ENCODE peak calls at places on chromosomes 7 and 10, in eight cellular contexts. V is PC-9; F is aorta; N is ovary; W is PC-3; Q is CD8-positive, alpha-beta T cell; K is substantia nigra; D is mammary epithelial cell. X is an unnamed sample.

GRCh38 chr10:5888352-5888751 is 1.3 kb downstream of the ANKRD16 start:
- DNase-seq in F (no peak), Q (no peak), K (no peak), W (peak; percentile 8), V (no peak), N (no peak), D (peak; percentile 15), X (no peak)

GRCh38 chr7:16753932-16754571 is 497 bp downstream of the TSPAN13 start:
- DNase-seq in F (peak; percentile 49), N (no peak), W (peak; percentile 27), Q (no peak), K (no peak), D (peak; percentile 39), V (peak; percentile 46), X (peak; percentile 88)

GRCh38 chr7:113267271-113267670 is 148.9 kb upstream of the SMIM30 start:
- DNase-seq in W (peak; percentile 12), Q (no peak), V (no peak), F (no peak), N (no peak), K (no peak), D (peak; percentile 10), X (no peak)

GRCh38 chr7:47573758-47574472 is 8.0 kb downstream of the TNS3 start:
- DNase-seq in D (no peak), N (peak; percentile 54), F (peak; percentile 71), V (peak; percentile 64), K (no peak), W (peak; percentile 77), Q (no peak), X (peak; percentile 39)

GRCh38 chr10:71290806-71291205 is 28.3 kb upstream of the SLC29A3 start:
- DNase-seq in K (no peak), V (no peak), F (no peak), N (no peak), W (no peak), Q (no peak), D (no peak), X (no peak)

GRCh38 chr10:27743736-27744477 is 1.7 kb downstream of the MKX start:
- DNase-seq in K (no peak), W (peak; percentile 18), Q (no peak), F (no peak), D (peak; percentile 20), N (no peak), V (no peak), X (peak; percentile 80)

GRCh38 chr7:87328281-87328680 is 17.2 kb upstream of the CROT start:
- DNase-seq in F (no peak), K (no peak), V (no peak), Q (no peak), D (peak; percentile 20), N (no peak), W (no peak), X (no peak)

GRCh38 chr10:78578929-78579328 is 489.8 kb upstream of the ZMIZ1 start:
- DNase-seq in W (peak; percentile 64), Q (no peak), V (no peak), N (no peak), K (no peak), F (no peak), D (peak; percentile 5), X (peak; percentile 43)

DNA sequence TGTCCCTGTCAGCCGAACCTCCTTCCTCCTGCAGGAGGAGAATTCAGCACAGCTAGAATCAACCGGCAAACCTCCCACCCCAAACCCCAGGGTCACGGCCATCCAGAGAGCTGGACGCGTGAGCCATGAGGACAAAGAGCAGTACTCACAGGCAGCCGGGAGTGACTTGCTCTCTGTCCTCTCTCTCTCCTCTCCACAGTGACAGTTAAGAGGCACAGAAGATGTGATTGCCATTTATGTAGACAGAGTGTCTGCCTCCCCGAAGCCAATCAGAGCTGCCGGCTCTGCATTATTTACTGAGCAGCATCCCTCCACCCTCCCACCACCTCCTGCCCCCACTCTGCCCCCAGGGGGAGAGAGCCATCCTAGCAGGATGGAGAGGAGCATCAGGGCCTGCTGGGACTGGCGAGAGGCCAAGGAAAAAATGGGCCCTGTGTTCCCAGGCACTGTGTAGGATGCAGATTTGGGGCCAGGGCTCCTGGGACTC is 4.3 kb downstream of the DDC start:
- DNase-seq in V (no peak), K (no peak), D (no peak), Q (no peak), N (peak; percentile 41), W (no peak), F (no peak), X (no peak)
- H3K27ac ChIP-seq in V (no peak overlapping the region), K (no peak overlapping the region), D (no peak overlapping the region), Q (no peak overlapping the region), N (no peak overlapping the region), W (no peak overlapping the region), F (no peak overlapping the region), X (no peak overlapping the region)

GRCh38 chr10:85602713-85603112 is 763.9 kb downstream of the GRID1 start:
- DNase-seq in V (no peak), D (no peak), F (no peak), N (no peak), W (no peak), Q (peak; percentile 29), K (no peak), X (no peak)

GRCh38 chr10:85602306-85602705 is 764.3 kb downstream of the GRID1 start:
- DNase-seq in W (no peak), F (no peak), V (no peak), Q (peak; percentile 39), N (no peak), K (no peak), D (no peak), X (peak; percentile 60)

GRCh38 chr10:85604136-85604725 is 762.4 kb downstream of the GRID1 start:
- DNase-seq in K (no peak), W (no peak), D (no peak), F (no peak), V (no peak), N (no peak), Q (peak; percentile 15), X (no peak)

GRCh38 chr10:85604884-85605283 is 761.7 kb downstream of the GRID1 start:
- DNase-seq in F (no peak), D (no peak), Q (no peak), V (no peak), K (no peak), N (no peak), W (no peak), X (no peak)

DNA sequence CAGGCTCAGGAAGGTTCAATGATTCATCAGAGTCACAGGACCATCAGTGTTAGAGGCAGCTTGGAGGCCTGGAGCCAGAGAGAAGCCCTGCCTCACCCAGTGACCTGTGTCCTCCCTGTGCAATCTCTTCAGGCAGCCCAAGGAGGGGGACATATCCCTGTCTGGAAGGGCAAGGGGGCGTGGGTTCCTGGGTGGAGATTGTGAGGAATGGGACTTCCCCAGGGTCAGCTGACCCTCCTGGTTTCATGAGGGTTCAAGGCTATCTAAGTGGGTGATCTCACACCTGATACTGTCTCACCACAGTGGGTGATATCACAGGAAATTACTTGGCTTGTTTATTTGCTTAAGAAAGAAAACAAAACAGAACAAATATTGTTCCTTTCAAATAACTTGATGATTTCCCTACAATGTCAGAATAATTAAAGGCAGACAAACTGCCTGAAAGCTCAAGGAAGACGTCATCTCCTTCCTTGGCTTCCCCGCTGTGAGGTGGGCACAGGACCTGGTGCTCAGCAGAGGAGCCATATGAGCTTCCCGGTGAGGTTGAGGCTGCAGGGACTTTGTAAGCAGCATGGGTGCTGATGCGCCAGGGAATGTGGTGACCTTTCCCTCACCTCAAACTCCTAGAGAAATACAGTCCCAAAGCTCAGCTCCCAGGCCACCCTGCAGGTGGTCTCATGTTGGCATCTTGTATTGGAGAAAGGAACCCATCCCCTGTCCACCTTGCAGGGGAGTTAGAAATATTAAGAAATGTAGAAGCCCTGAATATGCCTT is 763.2 kb downstream of the GRID1 start:
- DNase-seq in F (no peak), K (no peak), Q (peak; percentile 47), V (no peak), N (no peak), D (no peak), W (no peak), X (no peak)
- H3K27ac ChIP-seq in F (no peak overlapping the region), K (no peak overlapping the region), Q (no peak overlapping the region), V (no peak overlapping the region), N (no peak overlapping the region), D (no peak overlapping the region), W (no peak overlapping the region), X (no peak overlapping the region)

GRCh38 chr10:102775201-102775972 is 31.6 kb downstream of the WBP1L start:
- DNase-seq in N (peak; percentile 65), V (no peak), F (peak; percentile 81), D (no peak), Q (no peak), W (no peak), K (peak; percentile 44), X (no peak)

GRCh38 chr10:102773986-102774385 is 30.2 kb downstream of the WBP1L start:
- DNase-seq in F (peak; percentile 79), Q (no peak), W (no peak), N (no peak), D (no peak), K (peak; percentile 22), V (no peak), X (no peak)

GRCh38 chr10:102776779-102777417 is 33.1 kb downstream of the WBP1L start:
- DNase-seq in K (peak; percentile 57), W (no peak), Q (no peak), V (peak; percentile 16), D (peak; percentile 91), F (peak; percentile 89), N (peak; percentile 75), X (peak; percentile 92)

GRCh38 chr10:102777696-102778530 is 34.2 kb downstream of the WBP1L start:
- DNase-seq in W (no peak), V (no peak), Q (no peak), F (no peak), N (no peak), D (no peak), K (no peak), X (no peak)

DNA sequence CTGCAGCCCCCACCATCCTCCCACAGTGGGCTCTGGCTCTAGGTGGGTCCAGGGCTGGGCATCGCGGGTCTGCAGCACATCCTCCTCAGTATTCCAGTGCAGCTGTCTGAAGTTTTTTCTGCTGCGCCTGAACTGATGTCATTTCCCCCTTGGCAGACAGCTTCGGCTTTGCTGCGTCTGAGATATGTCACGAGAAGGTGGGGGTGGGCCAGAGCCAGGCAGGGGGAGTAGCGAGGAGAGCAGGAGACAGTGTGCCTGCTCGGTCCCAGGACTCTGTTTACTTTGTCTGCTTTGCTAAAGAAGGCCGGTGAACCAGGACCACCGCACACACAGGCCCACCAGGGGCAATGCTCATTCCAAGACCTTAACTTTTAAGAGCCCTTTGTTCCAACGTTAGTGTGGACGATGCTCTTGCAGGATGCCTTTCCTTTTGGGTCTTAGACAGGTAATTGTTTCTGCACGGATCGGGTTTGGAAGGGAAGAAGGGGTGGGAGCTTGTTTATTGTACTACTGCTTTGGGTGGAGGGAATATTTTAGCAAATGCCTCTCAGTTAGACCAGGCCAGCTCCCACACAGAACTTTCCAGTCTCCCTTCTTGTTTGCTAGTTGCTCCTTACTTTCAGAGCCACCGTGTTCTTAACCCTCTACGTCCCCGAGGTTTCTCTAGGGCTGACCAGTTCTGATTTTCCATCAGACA is 32.4 kb downstream of the WBP1L start:
- DNase-seq in V (no peak), Q (no peak), K (peak; percentile 74), D (no peak), F (peak; percentile 93), N (peak; percentile 85), W (no peak), X (peak; percentile 53)
- H3K27ac ChIP-seq in V (no peak overlapping the region), Q (no peak overlapping the region), K (peak overlapping the region; percentile 84), D (no peak overlapping the region), F (peak overlapping the region; percentile 97), N (peak overlapping the region; percentile 67), W (no peak overlapping the region), X (peak overlapping the region; percentile 88)

DNA sequence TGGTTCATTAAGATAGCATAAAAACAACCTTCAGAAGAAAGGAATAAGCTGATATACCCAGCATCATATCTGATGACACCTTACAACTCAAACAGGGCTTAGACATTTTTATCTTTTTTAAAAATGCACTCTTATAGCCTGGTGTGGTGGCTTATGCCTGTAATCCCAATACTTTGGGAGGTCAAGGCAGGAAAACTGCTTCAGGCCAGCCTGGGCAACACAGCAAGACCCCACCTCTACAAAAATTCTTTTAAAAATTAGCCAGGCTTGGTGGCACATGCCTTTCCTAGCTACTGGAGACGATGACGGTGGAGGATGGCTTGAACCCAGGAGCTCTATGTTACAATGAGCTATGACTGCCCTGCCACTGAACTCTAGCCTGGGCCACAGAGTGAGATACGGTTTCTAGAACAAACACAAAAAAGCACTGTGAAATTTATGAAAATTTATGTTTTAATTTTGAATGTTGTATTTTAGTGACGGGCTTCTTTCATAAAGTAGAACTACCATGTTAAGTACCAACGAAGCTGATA is 12.3 kb upstream of the KMT2E start:
- DNase-seq in Q (no peak), N (no peak), F (no peak), W (no peak), D (no peak), V (no peak), K (no peak), X (no peak)
- H3K27ac ChIP-seq in Q (no peak overlapping the region), N (no peak overlapping the region), F (no peak overlapping the region), W (no peak overlapping the region), D (no peak overlapping the region), V (no peak overlapping the region), K (no peak overlapping the region), X (no peak overlapping the region)

X was measured in upper lobe of left lung.